ENCODE peak calls at places on chromosomes 2 and 18, in four cellular contexts. One of them, this sample, is unnamed.

GRCh38 chr2:53486185-53486584 is 281.4 kb upstream of the CHAC2 start:
- DNase-seq in astrocyte of the cerebellum: no peak
- DNase-seq in lower lobe of right lung: no peak
- DNase-seq in fibroblast of mammary gland: no peak
- DNase-seq in this sample: no peak

GRCh38 chr2:73982140-73982617 is 2.5 kb upstream of the TET3 start:
- DNase-seq in fibroblast of mammary gland: peak
- DNase-seq in astrocyte of the cerebellum: no peak
- DNase-seq in lower lobe of right lung: no peak
- DNase-seq in this sample: no peak

GRCh38 chr18:8450013-8450412 is 159.2 kb upstream of the RAB12 start:
- DNase-seq in fibroblast of mammary gland: peak
- DNase-seq in astrocyte of the cerebellum: no peak
- DNase-seq in lower lobe of right lung: no peak
- DNase-seq in this sample: no peak

GRCh38 chr2:3192281-3192818 is 185.3 kb downstream of the EIPR1 start:
- DNase-seq in astrocyte of the cerebellum: no peak
- DNase-seq in lower lobe of right lung: no peak
- DNase-seq in fibroblast of mammary gland: no peak
- DNase-seq in this sample: no peak

GRCh38 chr2:140442319-140442718 is 1662.1 kb upstream of the NXPH2 start:
- DNase-seq in astrocyte of the cerebellum: no peak
- DNase-seq in fibroblast of mammary gland: peak
- DNase-seq in lower lobe of right lung: no peak
- DNase-seq in this sample: no peak

GRCh38 chr2:170747921-170748320 is 22.3 kb upstream of the ERICH2 start:
- DNase-seq in fibroblast of mammary gland: peak
- DNase-seq in astrocyte of the cerebellum: peak
- DNase-seq in lower lobe of right lung: no peak
- DNase-seq in this sample: no peak

GRCh38 chr2:143165291-143165690 is 36.1 kb downstream of the ARHGAP15 start:
- DNase-seq in lower lobe of right lung: no peak
- DNase-seq in astrocyte of the cerebellum: no peak
- DNase-seq in fibroblast of mammary gland: no peak
- DNase-seq in this sample: no peak

GRCh38 chr18:42157420-42157819 is 202.4 kb downstream of the PIK3C3 start:
- DNase-seq in fibroblast of mammary gland: no peak
- DNase-seq in astrocyte of the cerebellum: no peak
- DNase-seq in lower lobe of right lung: no peak
- DNase-seq in this sample: no peak

GRCh38 chr2:39119732-39120520 is 925 bp downstream of the SOS1 start:
- DNase-seq in astrocyte of the cerebellum: no peak
- DNase-seq in lower lobe of right lung: peak
- DNase-seq in fibroblast of mammary gland: peak
- DNase-seq in this sample: no peak

GRCh38 chr2:66850406-66850805 is 415.5 kb downstream of the MEIS1 start:
- DNase-seq in lower lobe of right lung: no peak
- DNase-seq in astrocyte of the cerebellum: no peak
- DNase-seq in fibroblast of mammary gland: no peak
- DNase-seq in this sample: no peak

GRCh38 chr2:216495656-216496055 is 3.0 kb upstream of the RPL37A start:
- DNase-seq in astrocyte of the cerebellum: no peak
- DNase-seq in lower lobe of right lung: no peak
- DNase-seq in fibroblast of mammary gland: peak
- DNase-seq in this sample: no peak

GRCh38 chr2:197877038-197877437 is 72.6 kb downstream of the PLCL1 start:
- DNase-seq in fibroblast of mammary gland: no peak
- DNase-seq in lower lobe of right lung: no peak
- DNase-seq in astrocyte of the cerebellum: no peak
- DNase-seq in this sample: no peak

GRCh38 chr2:7861910-7862702 is 819.8 kb upstream of the ID2 start:
- DNase-seq in fibroblast of mammary gland: no peak
- DNase-seq in lower lobe of right lung: no peak
- DNase-seq in astrocyte of the cerebellum: no peak
- DNase-seq in this sample: no peak

GRCh38 chr2:134375935-134376334 is 122.1 kb downstream of the MGAT5 start:
- DNase-seq in astrocyte of the cerebellum: peak
- DNase-seq in fibroblast of mammary gland: peak
- DNase-seq in lower lobe of right lung: no peak
- DNase-seq in this sample: peak

GRCh38 chr2:105827351-105828096 is 82.8 kb downstream of the NCK2 start:
- DNase-seq in fibroblast of mammary gland: no peak
- DNase-seq in astrocyte of the cerebellum: no peak
- DNase-seq in lower lobe of right lung: no peak
- DNase-seq in this sample: no peak

GRCh38 chr2:9832586-9832985 is 10.7 kb upstream of the TAF1B start:
- DNase-seq in lower lobe of right lung: no peak
- DNase-seq in astrocyte of the cerebellum: no peak
- DNase-seq in fibroblast of mammary gland: peak
- DNase-seq in this sample: peak

GRCh38 chr2:186641132-186641806 is 51.4 kb downstream of the ITGAV start:
- DNase-seq in lower lobe of right lung: no peak
- DNase-seq in fibroblast of mammary gland: no peak
- DNase-seq in astrocyte of the cerebellum: no peak
- DNase-seq in this sample: no peak

GRCh38 chr18:8367217-8367988 is 241.8 kb upstream of the RAB12 start:
- DNase-seq in fibroblast of mammary gland: no peak
- DNase-seq in lower lobe of right lung: peak
- DNase-seq in astrocyte of the cerebellum: no peak
- DNase-seq in this sample: no peak

GRCh38 chr2:120825370-120826259 is 89.9 kb downstream of the GLI2 start:
- DNase-seq in astrocyte of the cerebellum: no peak
- DNase-seq in lower lobe of right lung: peak
- DNase-seq in fibroblast of mammary gland: peak
- DNase-seq in this sample: no peak

GRCh38 chr2:106163948-106164580 is 30.0 kb downstream of the UXS1 start:
- DNase-seq in lower lobe of right lung: no peak
- DNase-seq in astrocyte of the cerebellum: no peak
- DNase-seq in fibroblast of mammary gland: peak
- DNase-seq in this sample: peak

GRCh38 chr18:12435867-12436266 is 28.1 kb downstream of the PRELID3A start:
- DNase-seq in astrocyte of the cerebellum: no peak
- DNase-seq in lower lobe of right lung: no peak
- DNase-seq in fibroblast of mammary gland: no peak
- DNase-seq in this sample: no peak

GRCh38 chr2:85628658-85629057 is 12.7 kb downstream of the USP39 start:
- DNase-seq in lower lobe of right lung: no peak
- DNase-seq in fibroblast of mammary gland: no peak
- DNase-seq in astrocyte of the cerebellum: no peak
- DNase-seq in this sample: no peak

GRCh38 chr2:171491292-171491691 is 31.0 kb upstream of the CYBRD1 start:
- DNase-seq in fibroblast of mammary gland: no peak
- DNase-seq in lower lobe of right lung: no peak
- DNase-seq in astrocyte of the cerebellum: no peak
- DNase-seq in this sample: no peak

GRCh38 chr2:221572821-221573429 is 821 bp upstream of the EPHA4 start:
- DNase-seq in lower lobe of right lung: peak
- DNase-seq in fibroblast of mammary gland: peak
- DNase-seq in astrocyte of the cerebellum: peak
- DNase-seq in this sample: no peak

GRCh38 chr2:157699009-157699408 is 70.3 kb upstream of the ACVR1C start:
- DNase-seq in astrocyte of the cerebellum: no peak
- DNase-seq in lower lobe of right lung: no peak
- DNase-seq in fibroblast of mammary gland: no peak
- DNase-seq in this sample: no peak

GRCh38 chr18:59357928-59358327 is 1.1 kb downstream of the LMAN1 start:
- DNase-seq in fibroblast of mammary gland: peak
- DNase-seq in astrocyte of the cerebellum: no peak
- DNase-seq in lower lobe of right lung: no peak
- DNase-seq in this sample: peak

GRCh38 chr18:61047794-61048193 is 285.4 kb upstream of the CDH20 start:
- DNase-seq in astrocyte of the cerebellum: no peak
- DNase-seq in lower lobe of right lung: no peak
- DNase-seq in fibroblast of mammary gland: no peak
- DNase-seq in this sample: no peak

GRCh38 chr2:191155608-191156071 is 4.8 kb upstream of the STAT4 start:
- DNase-seq in astrocyte of the cerebellum: peak
- DNase-seq in fibroblast of mammary gland: peak
- DNase-seq in lower lobe of right lung: no peak
- DNase-seq in this sample: peak

GRCh38 chr2:40318931-40319330 is 133.0 kb downstream of the SLC8A1 start:
- DNase-seq in astrocyte of the cerebellum: no peak
- DNase-seq in lower lobe of right lung: no peak
- DNase-seq in fibroblast of mammary gland: no peak
- DNase-seq in this sample: no peak

GRCh38 chr2:88694015-88694414 is 2.5 kb downstream of the RPIA start:
- DNase-seq in lower lobe of right lung: peak
- DNase-seq in fibroblast of mammary gland: no peak
- DNase-seq in astrocyte of the cerebellum: no peak
- DNase-seq in this sample: no peak

GRCh38 chr2:43611987-43612894 is 16.4 kb upstream of the THADA start:
- DNase-seq in lower lobe of right lung: no peak
- DNase-seq in astrocyte of the cerebellum: peak
- DNase-seq in fibroblast of mammary gland: peak
- DNase-seq in this sample: peak

GRCh38 chr2:27647289-27647688 is 16.1 kb downstream of the SUPT7L start:
- DNase-seq in astrocyte of the cerebellum: no peak
- DNase-seq in fibroblast of mammary gland: peak
- DNase-seq in lower lobe of right lung: no peak
- DNase-seq in this sample: no peak

GRCh38 chr18:57107141-57107832 is 39.6 kb upstream of the BOD1L2 start:
- DNase-seq in astrocyte of the cerebellum: peak
- DNase-seq in fibroblast of mammary gland: peak
- DNase-seq in lower lobe of right lung: no peak
- DNase-seq in this sample: no peak

GRCh38 chr2:231613655-231614558 is 21.2 kb downstream of the TEX44 start:
- DNase-seq in fibroblast of mammary gland: peak
- DNase-seq in lower lobe of right lung: peak
- DNase-seq in astrocyte of the cerebellum: no peak
- DNase-seq in this sample: no peak

GRCh38 chr2:71477231-71477681 is 23.9 kb downstream of the DYSF start:
- DNase-seq in fibroblast of mammary gland: peak
- DNase-seq in lower lobe of right lung: no peak
- DNase-seq in astrocyte of the cerebellum: no peak
- DNase-seq in this sample: no peak

GRCh38 chr2:65386340-65386739 is 46.1 kb downstream of the SPRED2 start:
- DNase-seq in lower lobe of right lung: no peak
- DNase-seq in fibroblast of mammary gland: no peak
- DNase-seq in astrocyte of the cerebellum: no peak
- DNase-seq in this sample: no peak

GRCh38 chr2:65389476-65389875 is 42.9 kb downstream of the SPRED2 start:
- DNase-seq in astrocyte of the cerebellum: no peak
- DNase-seq in fibroblast of mammary gland: no peak
- DNase-seq in lower lobe of right lung: no peak
- DNase-seq in this sample: no peak

GRCh38 chr2:65388626-65389390 is 43.6 kb downstream of the SPRED2 start:
- DNase-seq in lower lobe of right lung: no peak
- DNase-seq in astrocyte of the cerebellum: no peak
- DNase-seq in fibroblast of mammary gland: no peak
- DNase-seq in this sample: no peak

GRCh38 chr2:65388051-65388531 is 44.3 kb downstream of the SPRED2 start:
- DNase-seq in fibroblast of mammary gland: no peak
- DNase-seq in astrocyte of the cerebellum: no peak
- DNase-seq in lower lobe of right lung: no peak
- DNase-seq in this sample: no peak

GRCh38 chr2:65387017-65387416 is 45.4 kb downstream of the SPRED2 start:
- DNase-seq in astrocyte of the cerebellum: no peak
- DNase-seq in lower lobe of right lung: no peak
- DNase-seq in fibroblast of mammary gland: no peak
- DNase-seq in this sample: no peak
- TF ChIP-seq CTCF in astrocyte of the cerebellum: no peak
- TF ChIP-seq CTCF in lower lobe of right lung: no peak
- TF ChIP-seq CTCF in fibroblast of mammary gland: peak
- TF ChIP-seq CTCF in this sample: no peak

DNA sequence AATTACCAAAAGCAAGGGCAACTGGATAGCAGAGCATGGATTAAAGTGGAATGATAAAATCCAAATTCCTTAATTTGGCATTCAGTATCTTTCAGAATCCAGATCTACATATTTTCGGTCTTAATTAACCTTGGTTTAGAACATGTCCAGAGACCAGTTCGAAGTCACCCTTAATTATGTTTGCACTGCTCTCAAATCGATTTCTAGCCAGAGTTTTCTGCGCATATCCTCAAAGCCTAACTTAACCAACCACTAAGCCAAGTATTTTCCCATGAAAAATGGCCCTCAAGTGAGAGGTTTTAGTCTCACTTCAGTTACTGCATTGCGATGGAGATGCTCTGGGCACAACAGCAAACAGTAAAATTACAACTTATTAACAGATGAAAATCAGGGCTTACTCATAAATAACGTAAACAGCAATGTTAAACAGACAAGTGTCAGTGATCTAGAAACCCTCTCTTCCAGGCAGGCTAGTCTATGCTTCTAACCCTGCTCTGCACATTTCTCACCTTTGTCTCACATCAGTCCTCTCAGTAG is 4.5 kb downstream of the RTN4 start:
- DNase-seq in astrocyte of the cerebellum: no peak
- DNase-seq in lower lobe of right lung: no peak
- DNase-seq in fibroblast of mammary gland: no peak
- DNase-seq in this sample: no peak
- H3K4me3 ChIP-seq in astrocyte of the cerebellum: peak
- H3K4me3 ChIP-seq in lower lobe of right lung: peak
- H3K4me3 ChIP-seq in fibroblast of mammary gland: peak
- H3K4me3 ChIP-seq in this sample: peak

GRCh38 chr18:32242395-32242794 is 52.6 kb downstream of the MEP1B start:
- DNase-seq in fibroblast of mammary gland: no peak
- DNase-seq in lower lobe of right lung: no peak
- DNase-seq in astrocyte of the cerebellum: no peak
- DNase-seq in this sample: no peak
- TF ChIP-seq CTCF in fibroblast of mammary gland: no peak
- TF ChIP-seq CTCF in lower lobe of right lung: no peak
- TF ChIP-seq CTCF in astrocyte of the cerebellum: no peak
- TF ChIP-seq CTCF in this sample: no peak

GRCh38 chr2:14631676-14632075 is 841 bp upstream of the LRATD1 start:
- DNase-seq in lower lobe of right lung: no peak
- DNase-seq in astrocyte of the cerebellum: no peak
- DNase-seq in fibroblast of mammary gland: no peak
- DNase-seq in this sample: no peak
- H3K4me3 ChIP-seq in lower lobe of right lung: no peak
- H3K4me3 ChIP-seq in astrocyte of the cerebellum: peak
- H3K4me3 ChIP-seq in fibroblast of mammary gland: no peak
- H3K4me3 ChIP-seq in this sample: no peak

DNA sequence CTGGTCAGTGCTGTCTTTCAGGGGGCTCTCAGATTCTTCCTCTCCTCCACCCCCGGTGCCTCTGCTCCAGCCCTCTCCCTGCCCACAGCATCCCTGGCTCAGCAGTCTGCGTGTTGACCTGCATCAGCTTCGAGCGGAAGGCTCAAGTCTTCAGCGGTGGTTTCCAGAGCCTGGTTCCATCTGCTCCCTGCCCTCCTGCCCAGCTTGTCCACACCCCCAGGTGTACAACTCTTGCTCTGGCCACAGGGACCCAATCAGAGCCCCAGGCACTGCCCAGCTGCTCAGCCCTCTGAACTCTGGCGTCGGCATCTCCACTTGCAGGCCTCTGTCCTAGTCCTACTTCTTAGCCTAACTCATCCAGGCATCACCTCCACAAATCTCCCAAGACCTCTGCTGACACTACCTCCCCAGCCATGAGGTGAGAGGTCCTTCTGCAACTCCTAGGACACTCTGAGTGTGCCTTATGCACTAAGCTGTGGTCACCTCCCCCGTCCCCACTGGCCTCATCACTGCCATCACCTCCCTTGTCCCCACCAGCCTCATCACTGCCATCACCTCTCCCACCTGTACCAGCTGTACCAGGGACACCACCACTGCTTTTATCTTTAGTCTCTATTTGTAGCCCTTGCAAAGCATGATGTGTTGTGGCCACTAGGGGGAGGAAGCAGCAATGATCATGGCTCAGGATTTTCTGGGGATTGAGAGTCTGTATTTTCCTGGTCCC is 60.9 kb downstream of the EDAR start:
- DNase-seq in fibroblast of mammary gland: peak
- DNase-seq in astrocyte of the cerebellum: peak
- DNase-seq in lower lobe of right lung: no peak
- DNase-seq in this sample: peak
- TF ChIP-seq CTCF in fibroblast of mammary gland: peak
- TF ChIP-seq CTCF in astrocyte of the cerebellum: peak
- TF ChIP-seq CTCF in lower lobe of right lung: peak
- TF ChIP-seq CTCF in this sample: peak